ENCODE peak calls at places on chromosomes 1 and 21, in eight cellular contexts. T is K562, P is HepG2, C is fibroblast of lung, Z is PC-9, L is HCT116, N is GM23338, W is GM23248. D is an unnamed sample.

GRCh38 chr1:167554028-167554779 is 642 bp upstream of the CREG1 start:
- DNase-seq in T (no peak), N (peak), Z (no peak), W (no peak), C (no peak), P (no peak), L (no peak), D (no peak)

GRCh38 chr1:32993215-32993566 is 28.6 kb upstream of the RNF19B start:
- DNase-seq in P (no peak), N (no peak), T (no peak), Z (no peak), W (no peak), C (no peak), L (no peak), D (no peak)

GRCh38 chr21:31888936-31889371 is 16.1 kb downstream of the HUNK start:
- DNase-seq in L (no peak), T (no peak), P (no peak), C (no peak), N (peak), Z (no peak), W (peak), D (no peak)

GRCh38 chr1:211920141-211920572 is 89.6 kb upstream of the LPGAT1 start:
- DNase-seq in L (no peak), N (no peak), C (peak), W (peak), P (no peak), T (no peak), Z (no peak), D (no peak)

GRCh38 chr1:116115476-116115875 is 4.3 kb downstream of the MAB21L3 start:
- DNase-seq in P (no peak), L (no peak), W (peak), Z (peak), T (no peak), N (no peak), C (peak), D (peak)

GRCh38 chr1:108080448-108080847 is 115.5 kb upstream of the VAV3 start:
- DNase-seq in W (no peak), Z (no peak), T (no peak), N (no peak), L (no peak), P (no peak), C (no peak), D (no peak)

GRCh38 chr1:21926814-21927530 is 10.1 kb downstream of the HSPG2 start:
- DNase-seq in L (no peak), N (no peak), T (peak), W (peak), Z (no peak), P (no peak), C (peak), D (no peak)

GRCh38 chr1:118110580-118110979 is 74.4 kb downstream of the SPAG17 start:
- DNase-seq in N (no peak), C (peak), T (no peak), L (no peak), W (no peak), Z (no peak), P (no peak), D (no peak)

GRCh38 chr1:180927348-180927747 is 14.7 kb downstream of the KIAA1614 start:
- DNase-seq in P (peak), T (no peak), W (no peak), N (no peak), L (no peak), C (no peak), Z (no peak), D (no peak)

GRCh38 chr1:180924939-180925338 is 12.2 kb downstream of the KIAA1614 start:
- DNase-seq in Z (no peak), W (no peak), L (no peak), P (no peak), C (no peak), N (no peak), T (no peak), D (no peak)

GRCh38 chr1:180923887-180924286 is 11.2 kb downstream of the KIAA1614 start:
- DNase-seq in C (no peak), T (peak), W (no peak), L (no peak), N (no peak), P (no peak), Z (no peak), D (no peak)

GRCh38 chr1:180926164-180926981 is 13.7 kb downstream of the KIAA1614 start:
- DNase-seq in N (no peak), T (no peak), Z (no peak), L (no peak), P (no peak), W (peak), C (peak), D (no peak)

DNA sequence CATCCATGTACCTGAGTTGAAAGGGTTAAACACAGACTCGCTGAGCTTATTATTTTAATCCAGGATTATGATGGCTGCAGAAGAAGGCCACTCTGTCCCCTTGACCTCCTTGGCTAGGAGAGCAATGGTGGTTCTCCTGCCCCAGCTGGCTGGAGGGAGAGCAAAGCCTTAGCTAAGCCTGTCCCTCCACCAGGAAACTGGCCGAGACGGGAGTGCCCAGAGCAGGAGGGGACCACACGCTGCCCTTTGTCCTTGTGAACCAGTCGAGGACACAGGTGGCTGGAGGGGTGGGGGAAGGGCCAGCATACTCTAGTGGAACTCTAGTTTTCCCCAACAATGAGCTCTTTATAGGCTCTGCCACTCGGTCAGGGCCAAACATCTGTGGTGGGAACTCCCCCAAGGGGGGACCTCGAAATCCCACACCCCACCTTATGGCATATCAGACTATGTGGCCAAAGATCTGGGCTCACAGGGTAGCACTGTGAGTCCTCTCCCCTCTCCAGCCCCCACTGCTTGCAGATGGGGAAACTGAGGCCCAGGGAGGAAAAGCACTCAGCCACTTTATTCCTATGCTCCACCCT is 12.9 kb downstream of the KIAA1614 start:
- DNase-seq in P (peak), N (peak), W (no peak), Z (no peak), C (no peak), T (no peak), L (no peak), D (no peak)
- H3K27ac ChIP-seq in P (peak), N (no peak), W (no peak), Z (no peak), C (no peak), T (no peak), L (no peak), D (no peak)

GRCh38 chr21:30354308-30355005 is 6.1 kb upstream of the KRTAP23-1 start:
- DNase-seq in P (no peak), Z (no peak), C (no peak), W (no peak), N (no peak), L (no peak), T (no peak), D (no peak)

GRCh38 chr21:30348506-30348905 is at the start of gene KRTAP23-1:
- DNase-seq in Z (no peak), L (no peak), P (no peak), T (no peak), N (no peak), W (no peak), C (no peak), D (no peak)

GRCh38 chr21:30349572-30349971 is 1.2 kb upstream of the KRTAP23-1 start:
- DNase-seq in N (no peak), W (no peak), P (no peak), L (no peak), Z (no peak), C (no peak), T (no peak), D (no peak)

DNA sequence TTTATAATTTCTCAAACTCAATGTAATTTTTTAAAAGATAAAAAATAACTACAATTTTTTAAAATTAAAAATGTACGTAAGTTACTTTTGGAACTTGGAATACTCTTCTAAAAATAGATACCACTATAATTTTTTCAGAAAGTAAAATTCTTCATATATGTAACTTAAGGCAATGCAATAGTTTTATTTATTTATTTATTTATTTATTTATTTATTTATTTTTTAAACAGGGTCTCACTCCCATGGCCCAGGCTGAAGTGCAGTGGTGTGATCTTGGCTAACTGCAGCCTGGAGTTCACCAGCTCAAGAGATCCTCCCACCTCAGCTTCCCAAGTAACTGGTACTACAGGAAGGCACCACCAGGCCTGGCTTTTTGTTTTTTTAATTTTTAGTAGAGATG is 3.1 kb upstream of the KRTAP23-1 start:
- DNase-seq in N (no peak), Z (no peak), P (no peak), C (no peak), L (no peak), W (no peak), T (no peak), D (no peak)
- TF ChIP-seq EZH2 in N (no peak), Z (no peak), P (no peak), C (no peak), L (no peak), W (no peak), T (no peak), D (no peak)

GRCh38 chr1:113201560-113201959 is 128.6 kb downstream of the LRIG2 start:
- DNase-seq in Z (no peak), C (no peak), N (no peak), L (no peak), T (no peak), P (no peak), W (no peak), D (no peak)

GRCh38 chr1:113197662-113198330 is 124.8 kb downstream of the LRIG2 start:
- DNase-seq in L (no peak), C (no peak), Z (no peak), N (no peak), T (no peak), P (no peak), W (no peak), D (no peak)

GRCh38 chr1:113199718-113200455 is 126.9 kb downstream of the LRIG2 start:
- DNase-seq in W (no peak), P (no peak), Z (no peak), C (no peak), T (no peak), L (no peak), N (peak), D (no peak)

GRCh38 chr1:113195115-113195845 is 122.3 kb downstream of the LRIG2 start:
- DNase-seq in L (no peak), T (no peak), Z (no peak), W (no peak), P (no peak), C (no peak), N (no peak), D (no peak)

GRCh38 chr1:113198806-113199205 is 125.8 kb downstream of the LRIG2 start:
- DNase-seq in T (no peak), L (no peak), N (no peak), C (no peak), W (no peak), P (no peak), Z (no peak), D (no peak)
- H3K27ac ChIP-seq in T (no peak), L (no peak), N (no peak), C (no peak), W (no peak), P (no peak), Z (no peak), D (no peak)

GRCh38 chr1:105436589-105437259 is 1619.8 kb upstream of the PRMT6 start:
- DNase-seq in T (no peak), N (no peak), Z (no peak), C (no peak), L (no peak), W (no peak), P (no peak), D (no peak)

GRCh38 chr1:105442901-105443300 is 1613.6 kb upstream of the PRMT6 start:
- DNase-seq in N (no peak), T (no peak), Z (no peak), P (no peak), W (peak), C (no peak), L (no peak), D (no peak)

GRCh38 chr1:105437847-105438246 is 1618.6 kb upstream of the PRMT6 start:
- DNase-seq in Z (no peak), W (no peak), L (no peak), T (no peak), P (no peak), C (no peak), N (no peak), D (no peak)
- TF ChIP-seq EZH2 in Z (no peak), W (no peak), L (no peak), T (no peak), P (no peak), C (no peak), N (no peak), D (no peak)

DNA sequence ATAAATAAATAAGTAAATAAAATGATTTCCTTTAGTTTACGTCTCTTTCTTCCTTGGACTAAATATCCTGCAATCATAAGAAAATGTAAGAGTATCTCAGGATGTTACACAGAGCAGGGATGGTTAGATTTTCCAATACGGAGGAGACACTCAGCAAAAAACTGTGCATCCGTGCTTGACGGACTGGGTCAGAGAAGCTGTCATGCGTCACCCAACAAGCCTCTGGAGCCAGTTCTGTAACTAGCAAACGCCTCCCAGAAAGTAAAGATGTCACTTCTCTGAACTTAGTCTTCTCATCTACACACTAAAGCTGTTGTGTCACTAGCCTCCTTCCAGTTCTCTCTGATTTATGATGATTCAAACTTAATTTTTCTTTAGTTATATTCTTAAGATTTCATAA is 3.4 kb downstream of the CFHR4 start:
- DNase-seq in P (no peak), N (no peak), Z (no peak), L (no peak), T (no peak), C (no peak), W (no peak), D (no peak)
- H3K27ac ChIP-seq in P (no peak), N (no peak), Z (no peak), L (no peak), T (no peak), C (no peak), W (no peak), D (no peak)

D was measured in keratinocyte.